ENCODE peak calls at places on chromosome 11, in four cellular contexts. I is IMR-90, A is K562, H is GM12878. J is an unnamed sample.

GRCh38 chr11:15327786-15328231 is 213.1 kb downstream of the INSC start:
- DNase-seq in H (no peak), A (peak), I (peak), J (no peak)

GRCh38 chr11:66338276-66339162 is 2.3 kb upstream of the RIN1 start:
- DNase-seq in I (no peak), H (no peak), A (no peak), J (no peak)

GRCh38 chr11:45180888-45181594 is 34.6 kb downstream of the PRDM11 start:
- DNase-seq in A (peak), I (peak), H (no peak), J (peak)

GRCh38 chr11:96397863-96398262 is 8.1 kb downstream of the JRKL start:
- DNase-seq in I (no peak), H (no peak), A (no peak), J (no peak)

GRCh38 chr11:76787911-76788596 is 4.9 kb downstream of the TSKU start:
- DNase-seq in I (peak), A (peak), H (no peak), J (no peak)

GRCh38 chr11:72704028-72704782 is 30.0 kb upstream of the PDE2A start:
- DNase-seq in A (no peak), H (no peak), I (no peak), J (no peak)

GRCh38 chr11:47003180-47003877 is 66.8 kb downstream of the CSTPP1 start:
- DNase-seq in I (no peak), A (peak), H (no peak), J (no peak)

GRCh38 chr11:3134651-3135490 is 30.2 kb downstream of the OSBPL5 start:
- DNase-seq in A (no peak), I (no peak), H (no peak), J (no peak)

GRCh38 chr11:130217133-130217631 is 57.6 kb downstream of the ST14 start:
- DNase-seq in I (no peak), A (no peak), H (no peak), J (no peak)

GRCh38 chr11:133697161-133697560 is 148.2 kb downstream of the SPATA19 start:
- DNase-seq in A (no peak), I (no peak), H (no peak), J (no peak)

GRCh38 chr11:117239295-117239694 is 6.8 kb downstream of the RNF214 start:
- DNase-seq in H (no peak), A (no peak), I (peak), J (peak)

GRCh38 chr11:17805043-17805442 is 70.5 kb downstream of the KCNC1 start:
- DNase-seq in H (no peak), I (no peak), A (no peak), J (no peak)

GRCh38 chr11:32386770-32387377 is 48.5 kb downstream of the WT1 start:
- DNase-seq in H (no peak), I (peak), A (peak), J (peak)

GRCh38 chr11:64900263-64900678 is 16.7 kb downstream of the ATG2A start:
- DNase-seq in A (no peak), H (no peak), I (peak), J (no peak)

GRCh38 chr11:121553367-121553766 is 100.6 kb upstream of the SORL1-AS1 start:
- DNase-seq in I (no peak), H (no peak), A (no peak), J (no peak)

GRCh38 chr11:2154195-2154585 is 6.8 kb downstream of the INS start:
- DNase-seq in A (no peak), I (no peak), H (no peak), J (no peak)

GRCh38 chr11:17405232-17406005 is 17.0 kb upstream of the KCNJ11 start:
- DNase-seq in A (peak), I (peak), H (no peak), J (no peak)

GRCh38 chr11:123268118-123268517 is 73.1 kb upstream of the CLMP start:
- DNase-seq in H (no peak), I (no peak), A (no peak), J (no peak)

GRCh38 chr11:86205415-86206268 is 38.9 kb upstream of the EED start:
- DNase-seq in I (no peak), H (no peak), A (no peak), J (no peak)

GRCh38 chr11:33291004-33291777 is 34.0 kb downstream of the HIPK3 start:
- DNase-seq in H (peak), I (peak), A (no peak), J (no peak)

GRCh38 chr11:108340958-108341357 is 118.1 kb downstream of the ATM start:
- DNase-seq in I (no peak), A (peak), H (no peak), J (no peak)

GRCh38 chr11:8356731-8357504 is 93.2 kb upstream of the LMO1 start:
- DNase-seq in A (no peak), I (no peak), H (no peak), J (no peak)

GRCh38 chr11:396948-397548 is 3.0 kb downstream of the PKP3 start:
- DNase-seq in H (no peak), I (peak), A (no peak), J (peak)

GRCh38 chr11:707817-708420 is 1.9 kb downstream of the EPS8L2 start:
- DNase-seq in H (no peak), I (no peak), A (no peak), J (no peak)

GRCh38 chr11:82719316-82719715 is 14.3 kb downstream of the FAM181B start:
- DNase-seq in A (no peak), I (no peak), H (no peak), J (no peak)

GRCh38 chr11:3353066-3353465 is 25.9 kb downstream of the ZNF195 start:
- DNase-seq in I (no peak), H (no peak), A (no peak), J (no peak)

GRCh38 chr11:125174686-125175085 is 10.1 kb downstream of the PKNOX2 start:
- DNase-seq in I (no peak), A (no peak), H (no peak), J (no peak)

GRCh38 chr11:125173027-125173426 is 8.5 kb downstream of the PKNOX2 start:
- DNase-seq in A (no peak), H (no peak), I (no peak), J (no peak)

GRCh38 chr11:125173556-125173955 is 9.0 kb downstream of the PKNOX2 start:
- DNase-seq in H (no peak), A (no peak), I (no peak), J (no peak)

GRCh38 chr11:125175166-125175565 is 10.6 kb downstream of the PKNOX2 start:
- DNase-seq in A (no peak), H (no peak), I (no peak), J (no peak)

GRCh38 chr11:125174057-125174456 is 9.5 kb downstream of the PKNOX2 start:
- DNase-seq in I (no peak), H (no peak), A (no peak), J (no peak)
- TF ChIP-seq FOS in I (no peak), H (no peak), A (no peak), J (no peak)

DNA sequence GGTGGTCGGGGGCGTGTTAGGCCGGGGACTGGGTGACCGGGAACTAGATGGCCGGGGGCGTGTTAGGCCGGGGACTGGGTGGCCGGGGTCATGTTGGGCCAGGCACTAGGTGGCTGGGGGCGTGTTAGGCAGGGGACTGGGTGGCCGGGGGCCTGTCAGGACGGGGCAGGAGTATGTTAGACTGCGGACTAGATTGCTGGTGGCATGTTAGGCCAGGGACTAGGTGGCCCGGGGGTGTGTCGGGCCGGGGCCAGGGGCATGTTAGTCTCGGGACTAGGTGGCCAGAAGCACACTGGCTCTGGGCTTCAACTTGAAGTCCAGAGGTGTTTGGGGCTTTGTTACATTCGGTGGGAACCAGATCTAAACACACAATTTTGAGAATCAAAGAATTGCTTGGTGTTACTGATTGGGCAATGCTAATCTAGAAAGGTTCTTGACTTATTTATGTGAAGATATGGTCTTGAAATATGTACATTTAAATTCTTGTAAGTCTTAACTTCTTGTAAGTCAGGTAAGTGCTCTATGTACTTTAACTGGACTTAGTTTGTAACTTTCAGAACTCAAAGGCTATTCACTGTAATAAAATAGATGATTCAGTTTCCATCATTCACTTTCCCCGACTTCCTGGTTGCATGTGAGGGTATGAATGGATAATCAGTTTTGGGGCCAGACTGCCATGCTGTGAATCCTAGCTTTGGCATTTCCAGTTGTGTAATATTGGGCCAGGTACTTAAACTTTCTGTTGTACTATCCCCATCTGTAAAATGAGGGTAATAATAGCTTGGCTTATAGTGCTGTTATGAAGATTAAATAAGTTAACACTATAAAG is 1.1 kb downstream of the EXT2 start:
- DNase-seq in I (peak), A (peak), H (no peak), J (peak)
- H3K27ac ChIP-seq in I (peak), A (no peak), H (no peak), J (no peak)

GRCh38 chr11:75105462-75105925 is 8.8 kb upstream of the OR2AT4 start:
- DNase-seq in A (peak), H (no peak), I (no peak), J (no peak)
- TF ChIP-seq FOS in A (no peak), H (no peak), I (no peak), J (no peak)

GRCh38 chr11:102430158-102430836 is 22.3 kb downstream of the TMEM123 start:
- DNase-seq in I (peak), H (peak), A (no peak), J (no peak)
- H3K27ac ChIP-seq in I (no peak), H (peak), A (no peak), J (no peak)

DNA sequence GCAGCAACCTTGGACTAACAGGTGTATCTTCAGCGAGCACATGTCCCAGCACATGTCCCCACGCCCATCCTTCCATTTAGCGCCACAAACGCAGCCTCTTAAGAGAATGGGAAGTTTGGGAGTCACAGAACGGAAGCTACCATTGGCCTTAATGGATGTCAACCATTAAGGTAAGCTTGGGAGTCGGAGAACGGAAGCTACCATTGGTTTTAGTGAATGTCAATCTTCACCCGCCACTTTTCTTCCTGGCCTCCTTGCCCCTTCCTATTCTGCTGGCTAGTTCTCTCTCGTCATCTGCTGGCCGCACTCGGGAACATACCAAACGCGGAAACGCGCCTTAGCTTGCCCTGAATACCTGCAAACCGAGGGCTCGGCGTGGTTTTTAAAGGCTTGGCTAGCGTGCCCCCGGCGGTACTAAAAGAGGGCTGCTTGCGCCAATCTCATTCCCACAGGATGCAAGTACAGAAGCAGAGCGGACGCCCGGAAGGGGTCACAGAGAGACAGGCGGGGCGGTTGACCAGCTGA is 24.3 kb downstream of the GLYATL1 start:
- DNase-seq in I (peak), A (peak), H (no peak), J (no peak)
- TF ChIP-seq FOS in I (no peak), A (no peak), H (no peak), J (no peak)

GRCh38 chr11:30990625-30991348 is 378.8 kb downstream of the DCDC1 start:
- DNase-seq in H (no peak), I (no peak), A (no peak), J (no peak)

GRCh38 chr11:30991376-30991775 is 378.2 kb downstream of the DCDC1 start:
- DNase-seq in A (no peak), H (no peak), I (no peak), J (no peak)

GRCh38 chr11:30984827-30985226 is 384.7 kb downstream of the DCDC1 start:
- DNase-seq in H (no peak), A (no peak), I (no peak), J (no peak)

GRCh38 chr11:30984442-30984816 is 385.1 kb downstream of the DCDC1 start:
- DNase-seq in H (no peak), A (no peak), I (peak), J (no peak)

DNA sequence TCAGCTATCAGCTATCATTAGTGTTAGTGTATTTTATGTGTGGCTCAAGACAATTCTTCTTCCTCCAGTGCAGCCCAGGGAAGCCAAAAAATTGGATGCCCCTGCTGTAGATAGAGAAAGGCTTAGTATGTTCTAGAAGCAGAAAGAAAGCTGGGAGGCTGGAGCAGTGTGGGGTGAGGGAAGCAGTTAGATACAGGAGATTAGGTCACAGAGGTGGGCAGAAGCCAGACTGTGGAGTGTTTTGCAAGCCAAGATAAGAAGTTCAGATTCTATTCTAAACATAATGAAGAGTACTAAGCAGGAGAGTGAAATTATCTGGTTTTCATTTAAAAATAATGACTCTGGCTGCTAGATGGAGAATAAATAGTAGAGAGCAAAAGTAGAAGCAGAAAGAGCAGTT is 381.7 kb downstream of the DCDC1 start:
- DNase-seq in H (no peak), A (no peak), I (no peak), J (no peak)
- H3K27ac ChIP-seq in H (no peak), A (no peak), I (no peak), J (no peak)

J was measured in endothelial cell of umbilical vein.